ENCODE peak calls at places on chromosomes 12 and 14, in four cellular contexts. T is epithelial cell of esophagus, D is NCI-H2081, E is Peyer's patch. Q is an unnamed sample.

GRCh38 chr14:93548102-93548843 is 117.5 kb downstream of the UNC79 start:
- DNase-seq in T (peak), D (no peak), E (no peak), Q (no peak)

GRCh38 chr14:61229475-61229888 is 51.7 kb downstream of the TMEM30B start:
- DNase-seq in T (no peak), D (peak), E (no peak), Q (no peak)

GRCh38 chr12:116542345-116542950 is 16.7 kb upstream of the MAP1LC3B2 start:
- DNase-seq in T (no peak), D (no peak), E (no peak), Q (no peak)

GRCh38 chr12:28611501-28611900 is 421.2 kb downstream of the CCDC91 start:
- DNase-seq in T (peak), D (no peak), E (no peak), Q (no peak)

GRCh38 chr14:77407158-77407557 is 16.2 kb downstream of the NOXRED1 start:
- DNase-seq in T (no peak), D (no peak), E (no peak), Q (no peak)

GRCh38 chr12:108589840-108590229 is 8.0 kb downstream of the TMEM119 start:
- DNase-seq in T (no peak), D (no peak), E (no peak), Q (no peak)

GRCh38 chr12:71170456-71170855 is 12.7 kb upstream of the TSPAN8 start:
- DNase-seq in T (no peak), D (no peak), E (no peak), Q (no peak)

GRCh38 chr12:132489078-132489601 is 811 bp upstream of the FBRSL1 start:
- DNase-seq in T (no peak), D (no peak), E (peak), Q (no peak)

GRCh38 chr14:92960706-92961566 is 38.0 kb downstream of the CHGA start:
- DNase-seq in T (peak), D (peak), E (no peak), Q (no peak)

GRCh38 chr12:4214912-4215861 is 58.4 kb upstream of the CCND2 start:
- DNase-seq in T (peak), D (no peak), E (no peak), Q (no peak)

GRCh38 chr14:93008381-93008780 is 85.4 kb downstream of the CHGA start:
- DNase-seq in T (peak), D (no peak), E (no peak), Q (peak)

GRCh38 chr14:93788307-93788556 is at the start of gene PRIMA1:
- DNase-seq in T (no peak), D (no peak), E (no peak), Q (no peak)

GRCh38 chr14:99065551-99065950 is 206.4 kb downstream of the BCL11B start:
- DNase-seq in T (no peak), D (no peak), E (no peak), Q (no peak)

GRCh38 chr14:68584786-68585185 is 208.1 kb downstream of the ZFP36L1 start:
- DNase-seq in T (peak), D (no peak), E (no peak), Q (no peak)

GRCh38 chr14:29521526-29522137 is 406.0 kb downstream of the PRKD1 start:
- DNase-seq in T (peak), D (peak), E (no peak), Q (no peak)

GRCh38 chr14:44820230-44820964 is 141.3 kb downstream of the KLHL28 start:
- DNase-seq in T (no peak), D (no peak), E (no peak), Q (no peak)

GRCh38 chr12:3998968-3999792 is 126.0 kb upstream of the PARP11 start:
- DNase-seq in T (peak), D (no peak), E (peak), Q (no peak)

GRCh38 chr12:79247494-79247893 is 382.9 kb downstream of the SYT1 start:
- DNase-seq in T (no peak), D (no peak), E (no peak), Q (no peak)

GRCh38 chr12:88753074-88753473 is 172.8 kb upstream of the KITLG start:
- DNase-seq in T (peak), D (no peak), E (no peak), Q (no peak)

GRCh38 chr12:104702565-104703139 is 245.9 kb downstream of the CHST11 start:
- DNase-seq in T (no peak), D (no peak), E (no peak), Q (peak)

GRCh38 chr14:23364164-23364571 is 804 bp downstream of the EFS start:
- DNase-seq in T (peak), D (no peak), E (no peak), Q (no peak)

GRCh38 chr14:90256354-90257131 is at the start of gene PSMC1:
- DNase-seq in T (peak), D (peak), E (peak), Q (peak)

GRCh38 chr12:100445081-100445481 is 28.6 kb upstream of the NR1H4 start:
- DNase-seq in T (no peak), D (no peak), E (no peak), Q (no peak)

GRCh38 chr14:32826404-32827082 is 112.1 kb upstream of the NPAS3 start:
- DNase-seq in T (no peak), D (peak), E (no peak), Q (no peak)

GRCh38 chr12:56836800-56837663 is 73.9 kb downstream of the HSD17B6 start:
- DNase-seq in T (peak), D (no peak), E (no peak), Q (no peak)

GRCh38 chr12:131452444-131452860 is 258.4 kb upstream of the SFSWAP start:
- DNase-seq in T (no peak), D (no peak), E (peak), Q (no peak)

GRCh38 chr14:36227802-36228201 is 51.3 kb upstream of the PTCSC3 start:
- DNase-seq in T (peak), D (no peak), E (no peak), Q (no peak)

GRCh38 chr14:35229495-35230089 is 62.6 kb upstream of the PSMA6 start:
- DNase-seq in T (peak), D (no peak), E (no peak), Q (no peak)

GRCh38 chr14:66359500-66359899 is 126.7 kb upstream of the CCDC196 start:
- DNase-seq in T (peak), D (peak), E (no peak), Q (no peak)

GRCh38 chr12:93387780-93388179 is 10.1 kb downstream of the NUDT4 start:
- DNase-seq in T (peak), D (no peak), E (no peak), Q (no peak)

GRCh38 chr12:41205070-41205715 is 17.1 kb downstream of the PDZRN4 start:
- DNase-seq in T (no peak), D (no peak), E (no peak), Q (no peak)

GRCh38 chr12:74415633-74416032 is 122.0 kb upstream of the ATXN7L3B start:
- DNase-seq in T (peak), D (peak), E (no peak), Q (no peak)

GRCh38 chr12:131432532-131433260 is 278.2 kb upstream of the SFSWAP start:
- DNase-seq in T (no peak), D (no peak), E (no peak), Q (no peak)

GRCh38 chr14:99758121-99758871 is 34.9 kb upstream of the EML1 start:
- DNase-seq in T (peak), D (no peak), E (peak), Q (no peak)

GRCh38 chr14:42869681-42870080 is 1263.0 kb downstream of the LRFN5 start:
- DNase-seq in T (peak), D (no peak), E (no peak), Q (no peak)

GRCh38 chr12:21774358-21775129 is at the start of gene KCNJ8:
- DNase-seq in T (no peak), D (peak), E (no peak), Q (no peak)

GRCh38 chr12:71840226-71840847 is 778 bp downstream of the TBC1D15 start:
- DNase-seq in T (peak), D (peak), E (no peak), Q (no peak)

GRCh38 chr12:96452271-96452922 is 37.0 kb upstream of the CFAP54 start:
- DNase-seq in T (peak), D (no peak), E (no peak), Q (no peak)

Q was measured in GOT3.